ENCODE peak calls at places on chromosomes 4 and X, in nine cellular contexts. J is left cardiac atrium, O is iPS DF 6.9, S is NCI-H2029, I is NCI-H2227 treated with DMSO at 0.1 percent for 48 hours, P is fibroblast of lung, R is HEK293T, A is BJ, W is kidney tubule cell. D is an unnamed sample.

GRCh38 chrX:68332156-68332823 is 101.0 kb downstream of the OPHN1 start:
- DNase-seq in J (no peak), O (no peak), S (no peak), I (no peak), P (peak; percentile 18), R (no peak), A (no peak), W (no peak), D (no peak)

GRCh38 chr4:64911846-64912245 is 502.6 kb upstream of the TECRL start:
- DNase-seq in J (no peak), O (peak; percentile 29), S (no peak), I (no peak), P (no peak), R (no peak), A (no peak), W (peak; percentile 31), D (no peak)

GRCh38 chrX:48779399-48779798 is 7.0 kb upstream of the GATA1 start:
- DNase-seq in J (no peak), O (no peak), S (no peak), I (no peak), P (no peak), R (no peak), A (no peak), W (no peak), D (no peak)

GRCh38 chr4:38313999-38314561 is 349.9 kb upstream of the KLF3 start:
- DNase-seq in J (no peak), O (no peak), S (no peak), I (no peak), P (peak; percentile 70), R (no peak), A (no peak), W (peak; percentile 77), D (peak; percentile 75)

GRCh38 chr4:52106701-52107100 is 55.6 kb downstream of the SPATA18 start:
- DNase-seq in J (no peak), O (no peak), S (no peak), I (no peak), P (peak; percentile 11), R (no peak), A (peak; percentile 67), W (no peak), D (no peak)

GRCh38 chrX:30570505-30570904 is 7.1 kb downstream of the TASL start:
- DNase-seq in J (no peak), O (no peak), S (no peak), I (peak; percentile 11), P (peak; percentile 33), R (no peak), A (no peak), W (peak; percentile 51), D (peak; percentile 27)

GRCh38 chrX:30904632-30905031 is 15.6 kb upstream of the TAB3 start:
- DNase-seq in J (no peak), O (no peak), S (no peak), I (no peak), P (no peak), R (no peak), A (no peak), W (no peak), D (no peak)

GRCh38 chrX:132086717-132087116 is 41.1 kb downstream of the FRMD7 start:
- DNase-seq in J (no peak), O (no peak), S (no peak), I (no peak), P (no peak), R (no peak), A (no peak), W (peak; percentile 52), D (peak; percentile 58)

GRCh38 chrX:48470833-48471118 is 716 bp upstream of the SLC38A5 start:
- DNase-seq in J (no peak), O (no peak), S (no peak), I (no peak), P (no peak), R (no peak), A (no peak), W (no peak), D (no peak)

GRCh38 chr4:20356565-20356964 is 104.9 kb downstream of the SLIT2 start:
- DNase-seq in J (no peak), O (no peak), S (peak; percentile 71), I (peak; percentile 42), P (peak; percentile 23), R (no peak), A (no peak), W (peak; percentile 65), D (peak; percentile 37)

GRCh38 chr4:128820631-128821119 is 11.2 kb downstream of the JADE1 start:
- DNase-seq in J (no peak), O (no peak), S (no peak), I (no peak), P (no peak), R (no peak), A (no peak), W (no peak), D (no peak)

GRCh38 chr4:7857238-7857701 is 82.4 kb downstream of the AFAP1 start:
- DNase-seq in J (peak; percentile 61), O (no peak), S (no peak), I (no peak), P (peak; percentile 92), R (no peak), A (peak; percentile 90), W (no peak), D (peak; percentile 89)

GRCh38 chrX:3820170-3820569 is 106.7 kb upstream of the PRKX start:
- DNase-seq in J (no peak), O (no peak), S (no peak), I (no peak), P (peak; percentile 60), R (no peak), A (peak; percentile 17), W (peak; percentile 73), D (peak; percentile 88)

GRCh38 chr4:105145059-105145912 is 1.4 kb upstream of the TET2 start:
- DNase-seq in J (no peak), O (no peak), S (no peak), I (peak; percentile 17), P (peak; percentile 31), R (no peak), A (no peak), W (peak; percentile 15), D (peak; percentile 46)

GRCh38 chr4:26033389-26033788 is 119.4 kb downstream of the SMIM20 start:
- DNase-seq in J (no peak), O (no peak), S (no peak), I (no peak), P (no peak), R (no peak), A (no peak), W (no peak), D (no peak)

GRCh38 chr4:73308286-73308685 is 49.7 kb upstream of the ANKRD17 start:
- DNase-seq in J (no peak), O (peak; percentile 0), S (no peak), I (no peak), P (peak; percentile 51), R (no peak), A (no peak), W (no peak), D (peak; percentile 64)

GRCh38 chr4:110793890-110794588 is 171.2 kb upstream of the PITX2 start:
- DNase-seq in J (no peak), O (peak; percentile 9), S (no peak), I (no peak), P (peak; percentile 15), R (no peak), A (no peak), W (no peak), D (peak; percentile 10)

GRCh38 chr4:19034089-19034488 is 1012.5 kb upstream of the LCORL start:
- DNase-seq in J (no peak), O (no peak), S (no peak), I (no peak), P (no peak), R (no peak), A (no peak), W (no peak), D (no peak)

GRCh38 chrX:99394450-99394849 is 1015.6 kb downstream of the PCDH19 start:
- DNase-seq in J (no peak), O (no peak), S (no peak), I (no peak), P (no peak), R (no peak), A (no peak), W (no peak), D (no peak)

GRCh38 chr4:19645589-19645988 is 606.1 kb upstream of the SLIT2 start:
- DNase-seq in J (no peak), O (no peak), S (no peak), I (no peak), P (no peak), R (no peak), A (no peak), W (no peak), D (peak; percentile 22)

GRCh38 chr4:173450281-173450680 is 51.4 kb upstream of the SCRG1 start:
- DNase-seq in J (no peak), O (no peak), S (no peak), I (no peak), P (no peak), R (no peak), A (no peak), W (no peak), D (peak; percentile 6)

GRCh38 chr4:110514889-110515479 is 39.0 kb downstream of the ENPEP start:
- DNase-seq in J (no peak), O (no peak), S (no peak), I (peak; percentile 34), P (peak; percentile 52), R (peak; percentile 13), A (no peak), W (peak; percentile 49), D (peak; percentile 35)

GRCh38 chr4:46392421-46392820 is 2.5 kb upstream of the GABRA2 start:
- DNase-seq in J (no peak), O (no peak), S (no peak), I (no peak), P (no peak), R (no peak), A (no peak), W (peak; percentile 20), D (peak; percentile 15)

GRCh38 chr4:133801858-133802257 is 399.7 kb downstream of the PABPC4L start:
- DNase-seq in J (no peak), O (peak; percentile 5), S (no peak), I (no peak), P (peak; percentile 6), R (no peak), A (no peak), W (no peak), D (peak; percentile 12)

GRCh38 chr4:128287159-128287870 is at the start of gene PGRMC2:
- DNase-seq in J (no peak), O (no peak), S (no peak), I (no peak), P (peak; percentile 34), R (peak; percentile 28), A (no peak), W (peak; percentile 36), D (peak; percentile 53)

GRCh38 chr4:155948541-155948940 is 5.1 kb downstream of the CTSO start:
- DNase-seq in J (no peak), O (no peak), S (no peak), I (no peak), P (no peak), R (no peak), A (no peak), W (no peak), D (peak; percentile 69)

GRCh38 chr4:71711044-71711984 is 72.6 kb downstream of the GC start:
- DNase-seq in J (no peak), O (no peak), S (peak; percentile 34), I (no peak), P (no peak), R (no peak), A (no peak), W (no peak), D (no peak)

GRCh38 chr4:111210576-111210975 is 587.7 kb upstream of the PITX2 start:
- DNase-seq in J (no peak), O (no peak), S (no peak), I (no peak), P (no peak), R (no peak), A (no peak), W (no peak), D (no peak)

GRCh38 chrX:19204623-19205022 is 82.4 kb upstream of the ADGRG2 start:
- DNase-seq in J (no peak), O (no peak), S (no peak), I (no peak), P (peak; percentile 23), R (no peak), A (no peak), W (no peak), D (no peak)

GRCh38 chrX:67555578-67556203 is 11.9 kb downstream of the AR start:
- DNase-seq in J (peak; percentile 23), O (no peak), S (no peak), I (no peak), P (peak; percentile 36), R (peak; percentile 48), A (no peak), W (peak; percentile 62), D (peak; percentile 49)

GRCh38 chrX:27883468-27884092 is 75.8 kb downstream of the MAGEB10 start:
- DNase-seq in J (no peak), O (no peak), S (no peak), I (no peak), P (no peak), R (no peak), A (no peak), W (peak; percentile 6), D (no peak)

D was measured in iris pigment epithelial cell.